ENCODE peak calls at places on chromosomes 5 and 9, in five cellular contexts. O, R, F, K and J are unnamed samples.

GRCh38 chr5:6827815-6828214 is 114.6 kb downstream of the TENT4A start:
- DNase-seq in F (no peak), K (no peak), O (no peak), R (no peak), J (no peak)

GRCh38 chr9:13942695-13943094 is 371.2 kb downstream of the NFIB start:
- DNase-seq in R (peak), F (peak), O (no peak), K (peak), J (peak)

GRCh38 chr9:131709741-131710499 is 30.0 kb downstream of the RAPGEF1 start:
- DNase-seq in O (no peak), F (no peak), R (peak), K (no peak), J (no peak)

GRCh38 chr5:17212996-17213395 is 4.4 kb upstream of the BASP1 start:
- DNase-seq in O (no peak), F (no peak), R (no peak), K (no peak), J (no peak)

GRCh38 chr9:3285365-3286161 is 240.2 kb downstream of the RFX3 start:
- DNase-seq in R (no peak), K (no peak), F (no peak), O (no peak), J (peak)

GRCh38 chr5:160259341-160259740 is 30.0 kb downstream of the FABP6 start:
- DNase-seq in O (no peak), F (no peak), R (no peak), K (no peak), J (no peak)

GRCh38 chr5:159910207-159910842 is 6.0 kb upstream of the ADRA1B start:
- DNase-seq in R (no peak), F (no peak), K (no peak), O (no peak), J (no peak)

GRCh38 chr5:141732417-141732816 is 50.4 kb upstream of the ARAP3 start:
- DNase-seq in K (no peak), R (no peak), O (no peak), F (no peak), J (no peak)

GRCh38 chr9:35797311-35798109 is 6.1 kb downstream of the NPR2 start:
- DNase-seq in K (no peak), O (no peak), F (no peak), R (peak), J (no peak)

GRCh38 chr9:18396102-18396728 is 77.7 kb upstream of the ADAMTSL1 start:
- DNase-seq in R (peak), O (peak), K (no peak), F (no peak), J (no peak)

GRCh38 chr5:34624711-34625110 is 31.4 kb upstream of the RAI14 start:
- DNase-seq in K (no peak), R (no peak), O (no peak), F (no peak), J (no peak)

GRCh38 chr5:105639068-105639467 is 2031.7 kb downstream of the EFNA5 start:
- DNase-seq in K (no peak), F (no peak), O (no peak), R (no peak), J (no peak)

GRCh38 chr9:137189297-137190295 is 1.1 kb downstream of the SSNA1 start:
- DNase-seq in K (no peak), R (no peak), O (no peak), F (no peak), J (no peak)

GRCh38 chr9:137191691-137192447 is 3.4 kb downstream of the SSNA1 start:
- DNase-seq in K (no peak), F (no peak), R (no peak), O (no peak), J (no peak)

GRCh38 chr9:137188490-137189296 is at the start of the genes ANAPC2 and SSNA1:
- DNase-seq in K (peak), O (peak), F (peak), R (peak), J (peak)

GRCh38 chr9:137191245-137191644 is 2.8 kb downstream of the SSNA1 start:
- DNase-seq in O (no peak), K (no peak), F (no peak), R (no peak), J (no peak)

DNA sequence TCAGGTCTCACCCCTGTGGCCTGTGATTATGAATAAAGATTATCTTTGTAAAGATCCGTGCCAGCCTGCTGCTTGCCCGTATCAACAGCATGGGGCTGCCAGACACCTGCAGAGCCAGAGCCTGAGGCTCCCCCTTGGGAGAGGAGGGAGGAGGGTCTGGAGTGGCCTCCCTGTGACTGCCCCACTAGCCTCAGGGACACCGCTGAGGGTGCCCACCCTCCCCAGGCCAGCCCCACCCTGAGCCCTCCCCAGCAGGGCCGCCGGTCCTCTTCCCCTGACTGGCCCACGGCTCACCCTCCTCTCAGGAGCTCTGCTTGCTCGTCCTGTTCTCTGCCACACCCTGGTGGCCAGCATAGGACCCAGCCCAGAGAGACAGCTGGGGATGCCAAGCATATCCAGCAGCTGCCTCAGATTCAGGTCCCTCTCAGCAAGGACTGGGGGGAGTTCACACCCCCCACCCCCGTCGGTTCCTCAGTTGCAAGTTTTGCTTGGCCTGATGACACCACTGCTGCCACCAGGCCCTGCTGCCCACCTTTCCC is 1.9 kb downstream of the SSNA1 start:
- DNase-seq in K (no peak), R (no peak), O (no peak), F (no peak), J (no peak)
- H3K4me3 ChIP-seq in K (no peak), R (no peak), O (no peak), F (no peak), J (no peak)

GRCh38 chr5:59039296-59040006 is 456.6 kb downstream of the RAB3C start:
- DNase-seq in K (peak), O (peak), R (peak), F (peak), J (no peak)

GRCh38 chr5:59040007-59040803 is 457.3 kb downstream of the RAB3C start:
- DNase-seq in R (peak), O (no peak), F (no peak), K (no peak), J (no peak)

GRCh38 chr5:59041355-59041754 is 458.5 kb downstream of the RAB3C start:
- DNase-seq in F (no peak), K (no peak), R (no peak), O (no peak), J (no peak)

GRCh38 chr5:59042201-59042600 is 459.3 kb downstream of the RAB3C start:
- DNase-seq in R (peak), F (no peak), O (no peak), K (no peak), J (no peak)

GRCh38 chr5:59040804-59041201 is 457.9 kb downstream of the RAB3C start:
- DNase-seq in F (no peak), K (no peak), R (no peak), O (no peak), J (no peak)
- H3K4me3 ChIP-seq in F (no peak), K (no peak), R (no peak), O (no peak), J (no peak)

GRCh38 chr5:151213803-151214613 is 9.9 kb downstream of the CCDC69 start:
- DNase-seq in O (peak), K (peak), F (peak), R (peak), J (no peak)
- H3K4me3 ChIP-seq in O (no peak), K (no peak), F (no peak), R (no peak), J (no peak)

DNA sequence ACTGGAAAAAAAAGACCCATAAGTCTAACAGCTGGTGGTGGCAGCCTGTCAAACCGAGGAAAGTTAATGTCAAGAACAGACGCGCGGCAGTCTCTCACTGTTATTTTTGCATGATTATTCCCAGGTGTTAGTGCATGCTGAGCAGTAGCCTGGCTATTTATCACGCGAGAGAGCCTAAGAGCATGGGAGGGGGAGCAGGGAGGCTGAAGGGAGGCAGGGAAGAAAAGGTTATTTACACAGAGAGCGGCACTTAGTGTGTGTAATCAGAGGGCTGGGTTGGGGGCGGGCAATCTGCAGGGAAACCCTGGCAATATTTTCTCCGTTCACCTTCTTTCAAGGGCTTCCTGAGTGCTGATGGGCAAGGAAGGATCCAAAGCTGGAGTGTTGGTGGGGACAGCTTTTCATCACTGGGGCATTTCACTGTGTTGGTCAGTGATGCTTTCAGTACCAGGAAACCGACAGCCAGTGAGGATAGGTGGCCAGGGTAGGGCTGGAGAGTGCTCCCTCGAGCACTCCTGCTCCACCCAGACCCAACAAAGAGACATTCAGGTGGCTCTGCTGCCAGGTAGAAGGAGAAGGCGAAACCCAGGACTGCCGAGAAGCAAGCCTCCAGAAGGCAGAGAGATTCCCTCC is 39.6 kb downstream of the ZNF608 start:
- DNase-seq in O (peak), R (no peak), F (no peak), K (no peak), J (no peak)
- H3K4me3 ChIP-seq in O (no peak), R (no peak), F (peak), K (no peak), J (no peak)

GRCh38 chr5:77354454-77354853 is 137.7 kb downstream of the WDR41 start:
- DNase-seq in F (no peak), K (no peak), O (no peak), R (no peak), J (no peak)
- H3K4me3 ChIP-seq in F (no peak), K (no peak), O (no peak), R (no peak), J (no peak)

DNA sequence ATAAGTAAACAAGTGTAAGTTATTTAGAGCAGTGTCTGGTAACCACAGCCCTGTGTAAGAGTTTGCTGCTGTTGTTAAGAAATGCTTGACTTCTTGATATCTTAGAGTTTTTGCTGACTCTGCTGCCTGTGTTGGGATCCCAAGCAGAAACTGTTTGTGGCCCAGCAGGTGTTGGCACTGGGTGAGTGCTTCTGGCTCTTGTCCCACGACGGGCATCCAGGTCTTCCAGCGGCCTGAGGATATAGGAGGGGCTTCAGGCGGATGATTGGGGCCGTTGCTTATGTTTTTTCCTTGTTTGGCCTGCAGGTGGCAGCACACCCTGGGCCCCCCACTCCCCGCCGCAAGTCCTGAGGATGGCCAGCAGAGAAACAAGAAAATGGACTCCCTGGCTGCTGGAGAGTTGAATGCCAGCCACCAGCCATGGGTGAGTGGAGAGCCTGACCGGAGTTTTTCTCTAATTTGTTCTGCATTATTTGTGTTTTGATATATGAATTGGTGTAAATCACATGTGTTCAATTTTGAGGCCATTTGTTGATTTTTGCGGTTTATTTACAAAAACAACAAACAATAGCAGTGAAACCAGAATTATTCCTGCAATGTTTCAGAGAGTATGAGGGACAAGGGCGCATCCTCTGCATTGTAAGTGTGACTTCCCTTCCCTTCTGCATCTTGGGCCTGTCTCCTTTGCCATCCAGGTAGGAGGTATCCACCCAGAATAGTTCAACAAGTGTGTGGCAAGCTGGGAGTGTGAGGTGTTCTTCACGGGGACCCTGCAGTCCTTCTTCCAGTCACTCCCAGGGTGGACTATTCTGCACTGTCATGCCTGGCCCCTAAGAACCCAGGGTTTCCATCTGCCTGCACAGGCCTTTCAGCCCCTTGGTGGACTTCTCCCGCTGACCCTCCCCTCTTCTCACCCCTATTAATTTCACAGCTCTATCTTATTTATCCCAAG is 50.3 kb downstream of the SLC22A5 start:
- DNase-seq in K (no peak), O (peak), F (peak), R (peak), J (no peak)
- H3K4me3 ChIP-seq in K (no peak), O (no peak), F (no peak), R (no peak), J (no peak)